ENCODE peak calls at places on chromosomes 12 and 14, in six cellular contexts. One of them, this sample, is unnamed.
A peak's percentile ranks its signal among the peaks of the same experiment; 100 is the strongest.

GRCh38 chr12:16153273-16153672 is 124.2 kb downstream of the SLC15A5 start:
- DNase-seq in AG09309: no peak
- DNase-seq in H1: no peak
- DNase-seq in WTC11: no peak
- DNase-seq in dorsolateral prefrontal cortex: no peak
- DNase-seq in HFFc6: no peak
- DNase-seq in this sample: no peak

GRCh38 chr12:83052890-83053541 is 366.3 kb downstream of the TMTC2 start:
- DNase-seq in HFFc6: no peak
- DNase-seq in WTC11: no peak
- DNase-seq in AG09309: no peak
- DNase-seq in H1: no peak
- DNase-seq in dorsolateral prefrontal cortex: no peak
- DNase-seq in this sample: no peak

GRCh38 chr12:115259968-115260806 is 576.2 kb upstream of the TBX3 start:
- DNase-seq in dorsolateral prefrontal cortex: no peak
- DNase-seq in AG09309: no peak
- DNase-seq in HFFc6: no peak
- DNase-seq in WTC11: no peak
- DNase-seq in H1: no peak
- DNase-seq in this sample: no peak

GRCh38 chr12:123134755-123135282 is 16.1 kb downstream of the PITPNM2 start:
- DNase-seq in HFFc6: no peak
- DNase-seq in H1: no peak
- DNase-seq in WTC11: no peak
- DNase-seq in AG09309: no peak
- DNase-seq in dorsolateral prefrontal cortex: no peak
- DNase-seq in this sample: no peak

GRCh38 chr12:100908501-100908900 is 113.9 kb downstream of the ANO4 start:
- DNase-seq in H1: no peak
- DNase-seq in AG09309: peak; percentile 65
- DNase-seq in dorsolateral prefrontal cortex: no peak
- DNase-seq in WTC11: no peak
- DNase-seq in HFFc6: peak; percentile 1
- DNase-seq in this sample: no peak

GRCh38 chr12:30015661-30016060 is 231.9 kb upstream of the TMTC1 start:
- DNase-seq in H1: no peak
- DNase-seq in AG09309: no peak
- DNase-seq in HFFc6: no peak
- DNase-seq in dorsolateral prefrontal cortex: no peak
- DNase-seq in WTC11: no peak
- DNase-seq in this sample: no peak

GRCh38 chr14:59464651-59465569 is at the start of gene GPR135:
- DNase-seq in H1: peak; percentile 79
- DNase-seq in dorsolateral prefrontal cortex: peak; percentile 58
- DNase-seq in WTC11: peak; percentile 68
- DNase-seq in HFFc6: peak; percentile 30
- DNase-seq in AG09309: no peak
- DNase-seq in this sample: no peak

GRCh38 chr12:89593233-89593632 is 67.4 kb upstream of the POC1B start:
- DNase-seq in H1: no peak
- DNase-seq in AG09309: no peak
- DNase-seq in dorsolateral prefrontal cortex: no peak
- DNase-seq in WTC11: no peak
- DNase-seq in HFFc6: no peak
- DNase-seq in this sample: no peak

GRCh38 chr12:94207467-94208432 is 59.4 kb downstream of the PLXNC1 start:
- DNase-seq in dorsolateral prefrontal cortex: no peak
- DNase-seq in H1: no peak
- DNase-seq in WTC11: no peak
- DNase-seq in AG09309: no peak
- DNase-seq in HFFc6: no peak
- DNase-seq in this sample: no peak

GRCh38 chr14:104223101-104223809 is 84.9 kb downstream of the KIF26A start:
- DNase-seq in AG09309: no peak
- DNase-seq in H1: peak; percentile 47
- DNase-seq in WTC11: peak; percentile 25
- DNase-seq in dorsolateral prefrontal cortex: no peak
- DNase-seq in HFFc6: no peak
- DNase-seq in this sample: no peak

GRCh38 chr12:52759218-52759617 is 17.9 kb downstream of the KRT76 start:
- DNase-seq in HFFc6: no peak
- DNase-seq in AG09309: no peak
- DNase-seq in WTC11: no peak
- DNase-seq in H1: no peak
- DNase-seq in dorsolateral prefrontal cortex: no peak
- DNase-seq in this sample: no peak

GRCh38 chr12:120013659-120014380 is 24.8 kb downstream of the BICDL1 start:
- DNase-seq in HFFc6: no peak
- DNase-seq in AG09309: no peak
- DNase-seq in WTC11: no peak
- DNase-seq in H1: no peak
- DNase-seq in dorsolateral prefrontal cortex: no peak
- DNase-seq in this sample: no peak

GRCh38 chr12:7021956-7022355 is 3.7 kb upstream of the LPCAT3 start:
- DNase-seq in H1: no peak
- DNase-seq in dorsolateral prefrontal cortex: no peak
- DNase-seq in HFFc6: no peak
- DNase-seq in AG09309: no peak
- DNase-seq in WTC11: no peak
- DNase-seq in this sample: no peak

GRCh38 chr12:5102261-5102789 is 58.6 kb downstream of the KCNA5 start:
- DNase-seq in dorsolateral prefrontal cortex: no peak
- DNase-seq in HFFc6: peak; percentile 90
- DNase-seq in WTC11: no peak
- DNase-seq in AG09309: peak; percentile 70
- DNase-seq in H1: no peak
- DNase-seq in this sample: no peak

GRCh38 chr14:104724981-104725771 is 1.1 kb downstream of the ADSS1 start:
- DNase-seq in H1: peak; percentile 70
- DNase-seq in dorsolateral prefrontal cortex: no peak
- DNase-seq in AG09309: no peak
- DNase-seq in WTC11: peak; percentile 59
- DNase-seq in HFFc6: peak; percentile 21
- DNase-seq in this sample: no peak

GRCh38 chr14:91009501-91010152 is 50.8 kb downstream of the RPS6KA5 start:
- DNase-seq in HFFc6: no peak
- DNase-seq in AG09309: no peak
- DNase-seq in WTC11: no peak
- DNase-seq in dorsolateral prefrontal cortex: no peak
- DNase-seq in H1: no peak
- DNase-seq in this sample: no peak

GRCh38 chr12:57430117-57430930 is 519 bp downstream of the R3HDM2 start:
- DNase-seq in HFFc6: peak; percentile 6
- DNase-seq in WTC11: peak; percentile 61
- DNase-seq in dorsolateral prefrontal cortex: no peak
- DNase-seq in AG09309: no peak
- DNase-seq in H1: peak; percentile 66
- DNase-seq in this sample: peak; percentile 89
- TF ChIP-seq CTCF in HFFc6: peak; percentile 49
- TF ChIP-seq CTCF in WTC11: no peak
- TF ChIP-seq CTCF in dorsolateral prefrontal cortex: no peak
- TF ChIP-seq CTCF in AG09309: no peak
- TF ChIP-seq CTCF in H1: no peak
- TF ChIP-seq CTCF in this sample: no peak

DNA sequence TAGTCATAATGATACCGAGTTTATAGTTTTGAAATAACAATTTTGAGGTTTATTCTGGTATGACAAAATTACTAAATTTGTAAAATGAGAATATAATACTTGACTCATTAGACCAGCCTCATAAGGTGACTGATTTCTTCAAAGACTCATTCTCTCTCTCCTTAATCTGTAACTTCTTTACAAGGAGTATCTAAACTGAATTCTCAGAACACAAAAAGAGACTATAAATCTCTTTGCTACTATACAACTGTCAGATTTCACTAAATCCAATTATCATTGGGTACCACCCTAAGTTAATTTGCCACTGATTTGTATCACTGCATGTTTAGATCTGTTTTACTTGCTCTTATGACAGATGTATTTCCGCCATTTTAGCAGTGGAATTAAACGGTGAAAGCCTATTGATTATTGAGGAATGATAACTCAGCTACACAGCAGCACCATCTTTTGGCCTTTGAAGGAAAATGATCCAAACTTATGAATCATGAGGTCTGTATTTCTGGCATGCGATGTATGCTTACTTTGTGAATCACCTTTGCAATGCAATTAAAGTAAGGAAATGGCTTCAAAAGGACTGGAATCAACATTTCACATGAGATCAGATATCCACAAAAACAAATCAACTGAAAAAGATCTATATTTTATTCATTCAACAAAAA is 161.2 kb downstream of the RERGL start:
- DNase-seq in AG09309: peak; percentile 28
- DNase-seq in H1: no peak
- DNase-seq in WTC11: no peak
- DNase-seq in dorsolateral prefrontal cortex: no peak
- DNase-seq in HFFc6: peak; percentile 64
- DNase-seq in this sample: no peak
- TF ChIP-seq CTCF in AG09309: peak; percentile 35
- TF ChIP-seq CTCF in H1: no peak
- TF ChIP-seq CTCF in WTC11: no peak
- TF ChIP-seq CTCF in dorsolateral prefrontal cortex: no peak
- TF ChIP-seq CTCF in HFFc6: peak; percentile 56
- TF ChIP-seq CTCF in this sample: no peak

DNA sequence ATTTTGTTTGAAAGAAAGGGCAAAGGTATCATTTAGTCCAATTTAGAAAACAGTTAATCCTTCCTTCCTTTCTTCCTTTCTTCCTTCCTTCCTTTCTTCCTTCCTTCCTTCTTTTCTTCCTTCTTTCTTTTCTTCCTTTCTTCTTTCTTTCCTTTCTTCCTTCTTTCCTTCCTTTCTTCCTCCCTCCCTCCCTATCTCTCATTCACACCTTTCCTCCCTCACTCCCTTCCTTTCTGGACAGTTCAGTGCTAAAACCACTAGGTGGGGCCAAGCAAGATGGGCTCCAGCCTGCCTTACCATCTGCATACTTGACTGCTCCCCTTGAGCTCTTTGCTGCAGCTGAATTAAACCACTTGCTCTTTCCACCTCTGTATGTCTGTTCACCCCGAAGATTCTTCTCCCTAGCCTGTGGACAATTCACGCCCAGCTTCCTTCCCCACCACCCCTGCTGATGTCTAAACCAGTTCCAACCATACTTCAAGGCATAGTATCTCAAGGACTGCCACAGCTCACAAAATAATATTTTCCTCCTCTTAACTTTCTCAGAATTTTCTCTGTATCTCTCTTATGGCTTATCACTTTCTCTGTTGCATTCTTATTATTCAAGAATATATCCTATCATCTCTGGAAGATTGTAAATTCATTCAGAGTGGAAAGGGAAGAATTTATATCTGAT is 78.0 kb downstream of the DBX2 start:
- DNase-seq in AG09309: no peak
- DNase-seq in WTC11: peak; percentile 49
- DNase-seq in HFFc6: no peak
- DNase-seq in dorsolateral prefrontal cortex: no peak
- DNase-seq in H1: no peak
- DNase-seq in this sample: no peak
- TF ChIP-seq CTCF in AG09309: peak; percentile 49
- TF ChIP-seq CTCF in WTC11: peak; percentile 43
- TF ChIP-seq CTCF in HFFc6: peak; percentile 36
- TF ChIP-seq CTCF in dorsolateral prefrontal cortex: no peak
- TF ChIP-seq CTCF in H1: peak; percentile 75
- TF ChIP-seq CTCF in this sample: no peak

GRCh38 chr14:20440882-20441281 is 4.9 kb upstream of the KLHL33 start:
- DNase-seq in H1: no peak
- DNase-seq in WTC11: no peak
- DNase-seq in HFFc6: no peak
- DNase-seq in AG09309: no peak
- DNase-seq in dorsolateral prefrontal cortex: no peak
- DNase-seq in this sample: no peak
- TF ChIP-seq CTCF in H1: no peak
- TF ChIP-seq CTCF in WTC11: no peak
- TF ChIP-seq CTCF in HFFc6: no peak
- TF ChIP-seq CTCF in AG09309: no peak
- TF ChIP-seq CTCF in dorsolateral prefrontal cortex: no peak
- TF ChIP-seq CTCF in this sample: no peak

GRCh38 chr12:47782372-47782770 is 9.3 kb downstream of the SLC48A1 start:
- DNase-seq in HFFc6: no peak
- DNase-seq in dorsolateral prefrontal cortex: no peak
- DNase-seq in WTC11: no peak
- DNase-seq in AG09309: no peak
- DNase-seq in H1: no peak
- DNase-seq in this sample: no peak
- TF ChIP-seq CTCF in HFFc6: no peak
- TF ChIP-seq CTCF in dorsolateral prefrontal cortex: no peak
- TF ChIP-seq CTCF in WTC11: no peak
- TF ChIP-seq CTCF in AG09309: no peak
- TF ChIP-seq CTCF in H1: no peak
- TF ChIP-seq CTCF in this sample: no peak

This sample was measured in lower leg skin.